ENCODE peak calls at places on chromosomes 6 and 20, in four cellular contexts. One of them, this sample, is unnamed. For H3K4me1, the result is how much of the 10 kb centered on the place peaks cover.

GRCh38 chr20:44024820-44025580 is 110.3 kb downstream of the TOX2 start:
- DNase-seq in heart left ventricle: no peak
- DNase-seq in ovary: no peak
- DNase-seq in CD8-positive, alpha-beta T cell: no peak
- DNase-seq in this sample: no peak

GRCh38 chr6:10084276-10084993 is 330.4 kb downstream of the TFAP2A start:
- DNase-seq in heart left ventricle: no peak
- DNase-seq in ovary: no peak
- DNase-seq in CD8-positive, alpha-beta T cell: no peak
- DNase-seq in this sample: no peak

GRCh38 chr6:111712398-111712797 is 106.7 kb upstream of the TRAF3IP2 start:
- DNase-seq in heart left ventricle: peak
- DNase-seq in ovary: no peak
- DNase-seq in CD8-positive, alpha-beta T cell: no peak
- DNase-seq in this sample: peak

GRCh38 chr6:95431637-95432228 is 145.6 kb upstream of the MANEA start:
- DNase-seq in heart left ventricle: no peak
- DNase-seq in ovary: peak
- DNase-seq in CD8-positive, alpha-beta T cell: peak
- DNase-seq in this sample: no peak

GRCh38 chr6:100664274-100665040 is 199.7 kb upstream of the SIM1 start:
- DNase-seq in heart left ventricle: no peak
- DNase-seq in ovary: no peak
- DNase-seq in CD8-positive, alpha-beta T cell: no peak
- DNase-seq in this sample: no peak

GRCh38 chr6:31597006-31597405 is 4.2 kb upstream of the NCR3 start:
- DNase-seq in heart left ventricle: no peak
- DNase-seq in ovary: no peak
- DNase-seq in CD8-positive, alpha-beta T cell: no peak
- DNase-seq in this sample: no peak

GRCh38 chr20:45044084-45044573 is 56.8 kb downstream of the KCNS1 start:
- DNase-seq in heart left ventricle: no peak
- DNase-seq in ovary: no peak
- DNase-seq in CD8-positive, alpha-beta T cell: no peak
- DNase-seq in this sample: no peak

GRCh38 chr20:53611449-53611894 is 17.8 kb upstream of the ZNF217 start:
- DNase-seq in heart left ventricle: peak
- DNase-seq in ovary: no peak
- DNase-seq in CD8-positive, alpha-beta T cell: no peak
- DNase-seq in this sample: peak

GRCh38 chr6:123316733-123317323 is 319.9 kb downstream of the TRDN start:
- DNase-seq in heart left ventricle: no peak
- DNase-seq in ovary: no peak
- DNase-seq in CD8-positive, alpha-beta T cell: no peak
- DNase-seq in this sample: no peak

GRCh38 chr6:165519316-165519715 is 143.7 kb downstream of the PDE10A start:
- DNase-seq in heart left ventricle: no peak
- DNase-seq in ovary: no peak
- DNase-seq in CD8-positive, alpha-beta T cell: no peak
- DNase-seq in this sample: no peak

GRCh38 chr6:147040041-147040440 is 164.2 kb upstream of the STXBP5 start:
- DNase-seq in heart left ventricle: no peak
- DNase-seq in ovary: no peak
- DNase-seq in CD8-positive, alpha-beta T cell: no peak
- DNase-seq in this sample: no peak

GRCh38 chr6:160227038-160227768 is 31.4 kb downstream of the SLC22A2 start:
- DNase-seq in heart left ventricle: no peak
- DNase-seq in ovary: no peak
- DNase-seq in CD8-positive, alpha-beta T cell: no peak
- DNase-seq in this sample: no peak
- H3K27ac ChIP-seq in heart left ventricle: no peak
- H3K27ac ChIP-seq in ovary: no peak
- H3K27ac ChIP-seq in CD8-positive, alpha-beta T cell: no peak
- H3K27ac ChIP-seq in this sample: no peak

GRCh38 chr6:41708856-41709255 is 26.6 kb downstream of the TFEB start:
- DNase-seq in heart left ventricle: no peak
- DNase-seq in ovary: no peak
- DNase-seq in CD8-positive, alpha-beta T cell: no peak
- DNase-seq in this sample: no peak
- H3K4me1 ChIP-seq in heart left ventricle: half or more
- H3K4me1 ChIP-seq in ovary: under half
- H3K4me1 ChIP-seq in CD8-positive, alpha-beta T cell: under half
- H3K4me1 ChIP-seq in this sample: under half

GRCh38 chr6:158903801-158904200 is 84.6 kb upstream of the EZR start:
- DNase-seq in heart left ventricle: no peak
- DNase-seq in ovary: no peak
- DNase-seq in CD8-positive, alpha-beta T cell: no peak
- DNase-seq in this sample: no peak
- TF ChIP-seq CTCF in heart left ventricle: no peak
- TF ChIP-seq CTCF in ovary: no peak
- TF ChIP-seq CTCF in CD8-positive, alpha-beta T cell: no peak
- TF ChIP-seq CTCF in this sample: no peak

GRCh38 chr6:168915242-168915641 is 338.4 kb downstream of the THBS2 start:
- DNase-seq in heart left ventricle: no peak
- DNase-seq in ovary: no peak
- DNase-seq in CD8-positive, alpha-beta T cell: no peak
- DNase-seq in this sample: no peak

GRCh38 chr6:168914070-168914469 is 339.6 kb downstream of the THBS2 start:
- DNase-seq in heart left ventricle: no peak
- DNase-seq in ovary: no peak
- DNase-seq in CD8-positive, alpha-beta T cell: no peak
- DNase-seq in this sample: no peak

GRCh38 chr6:168919455-168920179 is 334.0 kb downstream of the THBS2 start:
- DNase-seq in heart left ventricle: no peak
- DNase-seq in ovary: no peak
- DNase-seq in CD8-positive, alpha-beta T cell: no peak
- DNase-seq in this sample: no peak

GRCh38 chr6:168915855-168916254 is 337.8 kb downstream of the THBS2 start:
- DNase-seq in heart left ventricle: no peak
- DNase-seq in ovary: no peak
- DNase-seq in CD8-positive, alpha-beta T cell: no peak
- DNase-seq in this sample: no peak

DNA sequence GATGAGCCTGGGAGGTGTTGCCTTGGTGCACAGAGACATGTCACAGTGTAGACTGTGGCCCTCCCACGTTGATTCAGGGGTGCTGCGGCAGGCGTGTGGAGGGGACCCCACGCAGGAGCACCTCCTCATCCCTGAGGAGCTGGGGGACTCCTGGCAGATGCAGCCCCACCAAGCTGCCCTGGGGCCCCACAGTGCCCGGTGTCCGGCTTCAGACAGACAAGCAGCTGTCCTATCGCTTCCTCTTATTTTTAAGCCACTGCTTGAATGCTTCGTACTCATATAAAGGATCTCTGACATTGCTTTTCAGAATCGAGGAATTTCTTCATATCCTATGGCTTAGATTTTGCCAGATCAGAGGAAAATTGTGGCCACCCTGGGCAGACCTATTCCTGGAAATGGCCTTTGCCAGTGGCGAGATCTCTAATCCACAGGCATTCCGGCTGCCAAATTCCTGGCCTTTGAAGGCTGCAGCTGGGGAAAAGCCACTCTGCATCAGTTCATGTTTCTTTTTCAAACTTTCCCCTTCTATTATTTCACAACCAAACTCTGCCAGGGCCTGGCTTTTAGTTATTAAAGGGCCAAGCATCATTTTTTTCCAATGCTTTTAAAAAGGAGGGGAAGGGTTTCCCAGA is 337.0 kb downstream of the THBS2 start:
- DNase-seq in heart left ventricle: no peak
- DNase-seq in ovary: peak
- DNase-seq in CD8-positive, alpha-beta T cell: no peak
- DNase-seq in this sample: no peak
- H3K27ac ChIP-seq in heart left ventricle: peak
- H3K27ac ChIP-seq in ovary: peak
- H3K27ac ChIP-seq in CD8-positive, alpha-beta T cell: no peak
- H3K27ac ChIP-seq in this sample: no peak

DNA sequence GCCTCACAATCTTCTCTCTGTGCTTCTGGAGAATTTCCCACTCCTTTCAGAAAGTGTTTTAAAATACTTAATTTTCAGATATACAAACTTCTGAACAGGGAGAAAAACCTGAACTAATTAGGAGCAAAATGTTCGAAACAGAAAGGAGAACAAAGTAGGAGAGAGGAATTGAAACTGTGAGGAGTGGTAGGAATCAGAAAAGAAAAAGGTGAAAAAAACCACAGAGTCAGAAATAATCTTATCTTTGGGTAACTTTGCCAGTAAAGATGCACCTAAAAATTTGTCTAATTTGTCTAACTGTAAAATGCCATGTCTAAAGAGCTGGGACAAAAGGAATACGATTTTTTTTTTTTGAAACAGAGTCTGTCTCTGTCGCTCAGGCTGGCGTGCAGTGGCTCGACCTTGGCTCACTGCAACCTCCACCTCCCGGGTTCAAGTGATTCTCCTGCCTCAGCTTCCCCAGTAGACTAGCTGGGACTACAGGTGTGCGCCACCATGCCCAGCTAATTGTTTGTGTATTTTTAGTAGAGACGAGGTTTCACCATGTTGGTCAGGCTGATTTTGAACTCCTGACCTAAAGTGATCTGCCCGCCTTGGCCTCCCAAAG is 4.7 kb upstream of the RIPOR2 start:
- DNase-seq in heart left ventricle: no peak
- DNase-seq in ovary: no peak
- DNase-seq in CD8-positive, alpha-beta T cell: no peak
- DNase-seq in this sample: no peak
- H3K4me1 ChIP-seq in heart left ventricle: under half
- H3K4me1 ChIP-seq in ovary: under half
- H3K4me1 ChIP-seq in CD8-positive, alpha-beta T cell: half or more
- H3K4me1 ChIP-seq in this sample: under half

GRCh38 chr20:58023781-58024180 is 204.7 kb downstream of the ANKRD60 start:
- DNase-seq in heart left ventricle: no peak
- DNase-seq in ovary: no peak
- DNase-seq in CD8-positive, alpha-beta T cell: no peak
- DNase-seq in this sample: peak

GRCh38 chr20:58024241-58024721 is 204.2 kb downstream of the ANKRD60 start:
- DNase-seq in heart left ventricle: no peak
- DNase-seq in ovary: no peak
- DNase-seq in CD8-positive, alpha-beta T cell: no peak
- DNase-seq in this sample: peak

GRCh38 chr20:58025233-58025632 is 203.2 kb downstream of the ANKRD60 start:
- DNase-seq in heart left ventricle: peak
- DNase-seq in ovary: no peak
- DNase-seq in CD8-positive, alpha-beta T cell: no peak
- DNase-seq in this sample: no peak

GRCh38 chr20:58026361-58026760 is 202.1 kb downstream of the ANKRD60 start:
- DNase-seq in heart left ventricle: no peak
- DNase-seq in ovary: no peak
- DNase-seq in CD8-positive, alpha-beta T cell: no peak
- DNase-seq in this sample: no peak

DNA sequence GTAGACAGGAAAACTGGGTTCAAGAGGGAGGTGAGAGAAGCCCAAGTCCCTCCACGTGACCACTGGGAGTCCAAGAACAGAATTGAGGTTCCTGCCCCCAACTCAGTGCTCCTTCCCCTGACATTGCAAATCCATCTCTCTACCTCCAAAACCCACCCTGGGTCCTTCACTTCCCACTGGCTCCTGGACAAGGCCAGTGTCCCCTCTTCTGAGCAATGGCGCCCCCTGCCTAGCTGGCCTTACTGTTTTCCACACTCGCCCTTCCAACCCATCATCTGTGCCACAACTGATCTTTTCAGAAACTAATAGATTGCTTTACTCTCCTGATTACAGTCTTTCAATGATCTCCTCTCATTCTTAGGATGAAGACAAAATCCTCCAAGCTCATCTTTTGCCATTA is 200.3 kb downstream of the ANKRD60 start:
- DNase-seq in heart left ventricle: no peak
- DNase-seq in ovary: no peak
- DNase-seq in CD8-positive, alpha-beta T cell: no peak
- DNase-seq in this sample: no peak
- TF ChIP-seq CTCF in heart left ventricle: peak
- TF ChIP-seq CTCF in ovary: no peak
- TF ChIP-seq CTCF in CD8-positive, alpha-beta T cell: no peak
- TF ChIP-seq CTCF in this sample: peak

DNA sequence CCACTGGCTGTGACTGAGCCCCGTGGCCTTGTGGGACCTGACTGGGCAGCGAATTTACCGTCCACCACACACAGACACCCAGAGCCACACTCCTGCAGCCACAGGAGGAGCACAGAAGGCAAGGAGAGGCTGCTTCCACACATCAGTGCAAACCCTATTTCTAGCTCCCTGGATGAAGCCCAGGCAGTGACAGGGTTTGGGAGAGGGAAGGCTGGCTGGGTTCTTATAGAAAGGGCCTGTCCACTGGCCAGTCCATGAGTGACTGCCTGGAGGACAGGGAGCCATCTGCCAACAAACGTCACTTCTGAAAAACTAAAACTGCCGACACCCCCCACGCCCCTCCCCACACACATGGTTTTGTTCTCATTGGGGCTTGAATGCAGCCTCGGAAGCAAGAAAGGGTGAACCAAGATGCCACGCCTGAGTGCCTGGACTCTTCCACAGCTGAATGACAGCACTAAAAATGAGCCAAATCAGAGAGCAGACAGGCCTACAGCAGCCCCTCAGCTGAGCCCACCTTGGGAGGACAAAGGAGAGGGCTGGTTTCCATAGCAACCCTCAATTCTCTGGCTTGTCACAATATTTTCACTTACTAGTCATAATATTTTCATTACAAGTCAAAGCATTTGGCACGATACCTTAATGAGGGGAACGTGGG is 38.4 kb downstream of the RRBP1 start:
- DNase-seq in heart left ventricle: no peak
- DNase-seq in ovary: no peak
- DNase-seq in CD8-positive, alpha-beta T cell: no peak
- DNase-seq in this sample: no peak
- H3K27ac ChIP-seq in heart left ventricle: peak
- H3K27ac ChIP-seq in ovary: no peak
- H3K27ac ChIP-seq in CD8-positive, alpha-beta T cell: no peak
- H3K27ac ChIP-seq in this sample: peak

This sample was measured in right atrium auricular region.